ENCODE peak calls at places on chromosome 14, in five cellular contexts. J is CD8-positive, alpha-beta T cell; Y is WTC11; X is Peyer's patch; P is GM12865. C is an unnamed sample.
A peak's percentile ranks its signal among the peaks of the same experiment; 100 is the strongest.

GRCh38 chr14:94423465-94424056 is 29.0 kb downstream of the SERPINA11 start:
- DNase-seq in J (no peak), P (peak; percentile 80), X (peak; percentile 18), Y (peak; percentile 90), C (peak; percentile 76)

GRCh38 chr14:102893452-102893851 is 29.0 kb upstream of the AMN start:
- DNase-seq in X (no peak), Y (no peak), P (no peak), J (no peak), C (peak; percentile 36)

GRCh38 chr14:106308839-106309389 is 782.5 kb downstream of the TMEM121 start:
- DNase-seq in Y (peak; percentile 42), P (peak; percentile 92), J (peak; percentile 73), X (peak; percentile 51), C (peak; percentile 46)

GRCh38 chr14:99564256-99564902 is 39.6 kb downstream of the CCDC85C start:
- DNase-seq in P (no peak), X (peak; percentile 18), Y (no peak), J (no peak), C (peak; percentile 73)

GRCh38 chr14:95156765-95157194 is 549 bp downstream of the DICER1 start:
- DNase-seq in P (peak; percentile 57), Y (peak; percentile 19), J (peak; percentile 30), X (peak; percentile 28), C (peak; percentile 46)

GRCh38 chr14:51018521-51018920 is 74.2 kb upstream of the PYGL start:
- DNase-seq in X (no peak), Y (no peak), J (no peak), P (no peak), C (no peak)

GRCh38 chr14:95722525-95723190 is 8.7 kb upstream of the TCL1A start:
- DNase-seq in X (no peak), J (no peak), Y (no peak), P (no peak), C (no peak)

GRCh38 chr14:89249296-89249565 is 167.8 kb downstream of the FOXN3 start:
- DNase-seq in Y (no peak), J (no peak), X (no peak), P (no peak), C (no peak)

GRCh38 chr14:105162374-105162979 is 6.1 kb downstream of the JAG2 start:
- DNase-seq in X (no peak), Y (no peak), J (no peak), P (no peak), C (no peak)

GRCh38 chr14:77302926-77303325 is 17.8 kb downstream of the POMT2 start:
- DNase-seq in P (peak; percentile 33), X (no peak), Y (no peak), J (no peak), C (no peak)

GRCh38 chr14:34103176-34103575 is 152.3 kb upstream of the EGLN3 start:
- DNase-seq in J (no peak), P (no peak), Y (no peak), X (no peak), C (no peak)

GRCh38 chr14:34094384-34094783 is 143.5 kb upstream of the EGLN3 start:
- DNase-seq in Y (no peak), X (no peak), J (no peak), P (no peak), C (no peak)

GRCh38 chr14:34099630-34100029 is 148.8 kb upstream of the EGLN3 start:
- DNase-seq in P (no peak), Y (no peak), J (no peak), X (no peak), C (no peak)

GRCh38 chr14:34098045-34098984 is 147.4 kb upstream of the EGLN3 start:
- DNase-seq in J (no peak), P (peak; percentile 31), Y (peak; percentile 25), X (no peak), C (peak; percentile 46)

DNA sequence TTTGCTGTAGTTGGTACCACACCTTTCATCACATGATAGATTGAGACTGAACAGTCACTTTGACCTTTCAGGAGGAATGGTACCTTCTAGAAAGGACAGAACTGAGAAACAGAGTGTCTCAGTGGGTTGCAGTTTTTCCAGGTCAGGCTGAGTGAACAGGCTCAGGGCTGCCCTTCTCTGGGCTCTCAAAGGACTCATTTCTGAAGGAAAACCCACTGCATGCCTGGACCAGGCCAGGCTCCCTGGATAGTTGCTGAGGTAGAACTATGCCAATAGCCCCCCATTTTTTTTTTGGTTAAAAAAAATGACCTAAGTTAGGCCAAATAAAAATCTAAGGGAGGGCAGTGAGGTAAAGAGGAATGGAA is 148.1 kb upstream of the EGLN3 start:
- DNase-seq in J (no peak), P (no peak), X (no peak), Y (no peak), C (no peak)
- TF ChIP-seq CTCF in J (peak; percentile 21), P (no peak), X (no peak), Y (no peak), C (no peak)

DNA sequence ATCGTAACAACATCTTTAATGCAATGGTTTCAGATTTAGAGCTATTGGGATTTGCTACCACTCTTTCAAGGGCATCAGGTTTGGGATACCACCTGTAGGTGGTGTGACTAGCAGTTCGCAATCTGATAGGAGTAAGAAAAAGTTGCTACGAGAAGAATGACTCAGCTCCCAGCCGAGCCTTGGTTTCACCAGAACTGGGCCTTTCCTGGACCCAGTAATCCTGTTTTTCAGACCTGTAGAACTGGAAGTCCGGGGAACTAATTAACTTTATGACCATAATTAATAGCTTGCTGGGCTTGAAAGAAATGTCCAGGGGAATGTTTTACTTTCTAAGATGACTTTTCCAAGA is 770 bp downstream of the ABHD4 start:
- DNase-seq in Y (no peak), P (peak; percentile 49), X (no peak), J (peak; percentile 41), C (peak; percentile 64)
- TF ChIP-seq CTCF in Y (no peak), P (peak; percentile 15), X (no peak), J (no peak), C (no peak)

GRCh38 chr14:69896080-69896479 is 16.9 kb downstream of the SMOC1 start:
- DNase-seq in P (no peak), J (no peak), Y (no peak), X (no peak), C (no peak)
- TF ChIP-seq CTCF in P (no peak), J (no peak), Y (no peak), X (no peak), C (no peak)

DNA sequence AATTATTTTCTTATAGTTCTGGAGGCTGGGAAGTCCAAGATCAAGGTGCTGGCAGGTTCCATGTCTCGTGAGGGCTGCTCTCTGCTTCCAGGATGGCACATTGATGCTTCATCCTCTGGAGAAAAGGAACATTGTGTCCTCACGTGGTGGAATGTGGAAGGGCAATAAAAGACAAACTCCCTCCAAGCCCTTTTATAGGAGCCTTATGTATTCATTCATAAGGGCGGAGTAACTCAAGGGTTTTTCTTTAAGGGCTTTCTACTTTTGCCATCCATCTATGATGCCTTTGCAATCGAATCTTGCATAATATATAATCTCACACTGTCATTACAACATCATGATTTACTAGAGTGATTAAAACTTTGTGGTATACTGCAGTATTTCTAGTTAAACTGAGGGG is 132.7 kb upstream of the DDHD1 start:
- DNase-seq in P (no peak), J (no peak), X (no peak), Y (no peak), C (no peak)
- TF ChIP-seq CTCF in P (no peak), J (no peak), X (no peak), Y (no peak), C (no peak)

GRCh38 chr14:67734675-67735074 is 33.0 kb downstream of the RDH12 start:
- DNase-seq in X (no peak), J (no peak), Y (no peak), P (no peak), C (no peak)
- TF ChIP-seq CTCF in X (no peak), J (no peak), Y (no peak), P (no peak), C (no peak)

GRCh38 chr14:55580401-55581010 is 499 bp downstream of the KTN1 start:
- DNase-seq in Y (peak; percentile 57), X (peak; percentile 59), J (peak; percentile 66), P (peak; percentile 65), C (peak; percentile 36)
- TF ChIP-seq CTCF in Y (no peak), X (no peak), J (no peak), P (no peak), C (no peak)

DNA sequence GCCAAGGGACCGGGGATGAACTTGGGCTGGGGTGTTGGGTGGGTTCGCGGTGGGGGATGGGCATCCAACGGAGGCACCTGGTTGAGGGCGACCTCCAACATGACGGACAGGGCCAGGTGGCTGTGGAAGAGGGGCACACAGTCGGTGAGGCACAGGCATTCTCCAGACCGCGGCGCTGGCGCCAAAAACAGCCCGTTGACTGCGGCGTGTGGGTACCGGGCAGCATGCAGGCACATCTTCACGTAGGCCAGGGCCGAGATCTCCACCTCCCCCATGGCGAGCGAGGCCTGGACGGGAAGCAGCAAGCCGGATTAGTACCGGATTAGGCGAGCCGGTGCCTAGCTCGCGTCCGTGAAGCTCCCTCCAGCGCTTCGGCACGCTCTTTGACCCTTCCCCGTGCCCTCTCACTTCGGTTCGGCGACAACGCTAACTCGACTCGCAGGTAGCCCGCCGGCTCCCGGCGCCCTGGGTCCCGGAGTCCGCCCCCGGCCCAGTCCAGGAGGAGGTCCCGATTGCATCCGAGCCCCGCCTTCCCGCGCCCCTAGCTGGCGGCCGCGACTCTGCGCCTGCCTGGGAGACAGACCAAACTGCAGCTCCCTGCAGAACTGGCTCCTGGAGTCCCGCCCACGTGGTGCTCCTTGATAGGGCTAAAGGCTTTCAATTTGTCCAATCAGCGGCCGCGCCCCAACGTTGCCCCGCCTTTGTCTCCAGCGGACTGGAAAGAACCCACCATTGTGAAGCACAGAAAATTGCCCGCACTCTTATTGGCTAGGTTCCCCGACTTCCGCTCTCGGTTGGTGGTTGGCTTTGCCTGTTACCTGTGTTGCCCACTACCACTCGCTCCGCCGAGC is at the start of gene EMC9:
- DNase-seq in P (peak; percentile 100), J (peak; percentile 100), X (peak; percentile 100), Y (peak; percentile 100), C (peak; percentile 100)
- TF ChIP-seq CTCF in P (peak; percentile 39), J (no peak), X (peak; percentile 73), Y (no peak), C (no peak)

GRCh38 chr14:45990252-45990651 is 661.3 kb downstream of the RPL10L start:
- DNase-seq in P (no peak), J (no peak), X (no peak), Y (no peak), C (no peak)
- TF ChIP-seq CTCF in P (no peak), J (no peak), X (peak; percentile 40), Y (peak; percentile 31), C (no peak)

DNA sequence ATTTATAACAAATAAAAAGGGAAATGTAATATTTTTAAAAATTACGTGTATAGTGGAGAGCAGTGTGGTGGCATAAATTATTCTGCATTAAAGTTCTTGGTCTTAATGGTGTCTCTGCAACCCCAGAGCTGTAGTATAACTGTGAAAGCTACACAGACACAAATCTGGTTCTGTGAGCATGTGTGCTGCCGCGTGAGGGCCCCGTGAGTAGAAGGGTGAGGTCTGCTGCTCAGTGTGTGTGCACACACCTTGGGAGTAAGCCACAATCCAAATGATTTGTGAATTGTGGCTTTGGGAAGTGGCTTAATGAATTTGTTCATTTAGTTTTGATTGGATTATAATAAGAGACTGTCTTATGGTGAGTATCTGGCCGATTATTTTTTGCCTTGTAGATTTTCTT is 16.8 kb downstream of the PELI2 start:
- DNase-seq in Y (no peak), X (no peak), P (no peak), J (no peak), C (peak; percentile 72)
- TF ChIP-seq CTCF in Y (no peak), X (no peak), P (no peak), J (no peak), C (no peak)

C was measured in stomach.